ENCODE peak calls at places on chromosome 11, in nine cellular contexts. T is IMR-90; K is right atrium auricular region; P is CD8-positive, alpha-beta memory T cell; E is heart left ventricle; O is CD8-positive, alpha-beta T cell; X is psoas muscle; U is small intestine; R is ovary. F is an unnamed sample. For H3K9me3, the result is how much of the 10 kb centered on the place peaks cover.

GRCh38 chr11:31500560-31500959 is 8.9 kb downstream of the IMMP1L start:
- DNase-seq in T (peak), K (no peak), P (no peak), E (no peak), O (no peak), X (no peak), U (no peak), R (no peak), F (no peak)

GRCh38 chr11:1442163-1442562 is 44.4 kb downstream of the MOB2 start:
- DNase-seq in T (no peak), K (no peak), P (no peak), E (no peak), O (no peak), X (no peak), U (peak), R (no peak), F (no peak)

GRCh38 chr11:46362146-46363030 is 15.1 kb downstream of the DGKZ start:
- DNase-seq in T (no peak), K (no peak), P (no peak), E (no peak), O (no peak), X (no peak), U (no peak), R (no peak), F (no peak)

GRCh38 chr11:94196363-94196762 is 67.7 kb downstream of the PANX1 start:
- DNase-seq in T (peak), K (no peak), P (no peak), E (no peak), O (no peak), X (no peak), U (no peak), R (no peak), F (no peak)

GRCh38 chr11:61828629-61829407 is 718 bp downstream of the FADS2 start:
- DNase-seq in T (no peak), K (no peak), P (no peak), E (peak), O (peak), X (peak), U (peak), R (peak), F (no peak)

GRCh38 chr11:83072689-83073242 is 1.1 kb upstream of the RAB30 start:
- DNase-seq in T (no peak), K (no peak), P (no peak), E (no peak), O (no peak), X (no peak), U (no peak), R (no peak), F (no peak)

GRCh38 chr11:88604255-88604654 is 266.7 kb upstream of the CTSC start:
- DNase-seq in T (peak), K (no peak), P (no peak), E (no peak), O (no peak), X (no peak), U (no peak), R (no peak), F (no peak)

GRCh38 chr11:62880231-62880802 is 379 bp upstream of the SLC3A2 start:
- DNase-seq in T (peak), K (no peak), P (no peak), E (no peak), O (no peak), X (peak), U (no peak), R (peak), F (no peak)

GRCh38 chr11:34744511-34744910 is 123.6 kb downstream of the EHF start:
- DNase-seq in T (no peak), K (no peak), P (no peak), E (no peak), O (no peak), X (no peak), U (no peak), R (no peak), F (no peak)

GRCh38 chr11:123129920-123130319 is 65.1 kb downstream of the CLMP start:
- DNase-seq in T (peak), K (no peak), P (no peak), E (no peak), O (no peak), X (no peak), U (no peak), R (no peak), F (no peak)

GRCh38 chr11:117179048-117179999 is 781 bp downstream of the SIDT2 start:
- DNase-seq in T (no peak), K (peak), P (peak), E (no peak), O (peak), X (no peak), U (peak), R (peak), F (peak)

GRCh38 chr11:57230316-57230715 is 6.7 kb downstream of the APLNR start:
- DNase-seq in T (no peak), K (no peak), P (no peak), E (no peak), O (no peak), X (no peak), U (no peak), R (no peak), F (no peak)

GRCh38 chr11:10426475-10426874 is 28.6 kb upstream of the AMPD3 start:
- DNase-seq in T (peak), K (no peak), P (no peak), E (no peak), O (no peak), X (no peak), U (no peak), R (no peak), F (no peak)

GRCh38 chr11:97110376-97110775 is 720.6 kb downstream of the JRKL start:
- DNase-seq in T (no peak), K (no peak), P (no peak), E (no peak), O (no peak), X (no peak), U (no peak), R (no peak), F (no peak)

GRCh38 chr11:46554205-46555162 is 39.3 kb downstream of the AMBRA1 start:
- DNase-seq in T (peak), K (no peak), P (no peak), E (no peak), O (no peak), X (no peak), U (peak), R (no peak), F (no peak)

GRCh38 chr11:49995559-49995958 is 13.2 kb upstream of the OR4C12 start:
- DNase-seq in T (peak), K (no peak), P (no peak), E (peak), O (no peak), X (no peak), U (peak), R (no peak), F (peak)

GRCh38 chr11:1150769-1151365 is 6.9 kb upstream of the MUC5AC start:
- DNase-seq in T (peak), K (peak), P (no peak), E (no peak), O (no peak), X (peak), U (peak), R (peak), F (no peak)

GRCh38 chr11:18633256-18634139 is 644 bp downstream of the SPTY2D1 start:
- DNase-seq in T (peak), K (no peak), P (no peak), E (no peak), O (no peak), X (peak), U (peak), R (no peak), F (no peak)

GRCh38 chr11:75589933-75590332 is 27.9 kb downstream of the SERPINH1 start:
- DNase-seq in T (no peak), K (no peak), P (no peak), E (peak), O (no peak), X (no peak), U (no peak), R (no peak), F (no peak)

GRCh38 chr11:110077866-110078325 is 15.3 kb upstream of the ZC3H12C start:
- DNase-seq in T (peak), K (no peak), P (no peak), E (no peak), O (no peak), X (no peak), U (no peak), R (no peak), F (no peak)

DNA sequence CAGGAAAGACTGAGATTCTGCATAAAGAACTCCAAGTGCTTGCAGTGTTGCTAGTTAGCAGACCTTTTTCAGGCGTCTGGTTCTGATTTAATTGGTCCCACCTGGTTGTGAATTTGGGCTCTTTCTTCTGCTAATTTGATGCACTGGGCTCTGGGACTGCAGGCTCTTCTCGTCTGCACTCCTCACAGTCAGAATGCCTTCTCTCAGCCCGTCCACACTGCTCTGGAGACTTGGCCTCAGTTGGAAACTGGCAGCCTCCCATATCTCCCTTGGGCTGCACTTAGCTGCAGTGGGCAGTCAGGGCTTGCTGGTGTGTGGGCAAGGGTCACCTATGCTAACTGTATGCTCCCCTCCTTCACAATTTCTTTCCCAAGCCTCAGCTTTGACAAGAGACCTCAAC is 1.5 kb downstream of the TRIM6 start:
- DNase-seq in T (no peak), K (no peak), P (no peak), E (no peak), O (no peak), X (no peak), U (no peak), R (no peak), F (no peak)
- H3K27ac ChIP-seq in T (no peak), K (no peak), P (no peak), E (no peak), O (no peak), X (no peak), U (no peak), R (no peak), F (no peak)

GRCh38 chr11:2644844-2645778 is 54.7 kb downstream of the KCNQ1OT1 start:
- DNase-seq in T (no peak), K (no peak), P (no peak), E (no peak), O (no peak), X (no peak), U (no peak), R (no peak), F (no peak)
- H3K9me3 ChIP-seq in T (under half), K (under half), P (under half), E (half or more), O (under half), X (half or more), U (under half), R (under half), F (under half)

GRCh38 chr11:36289226-36289852 is at the start of gene COMMD9:
- DNase-seq in T (peak), K (peak), P (peak), E (peak), O (peak), X (peak), U (peak), R (peak), F (peak)
- H3K4me3 ChIP-seq in T (peak), K (peak), P (peak), E (peak), O (peak), X (peak), U (peak), R (peak), F (peak)

GRCh38 chr11:7514099-7514725 is 413 bp downstream of the PPFIBP2 start:
- DNase-seq in T (no peak), K (no peak), P (peak), E (peak), O (no peak), X (peak), U (peak), R (peak), F (no peak)
- H3K27ac ChIP-seq in T (no peak), K (peak), P (no peak), E (peak), O (peak), X (peak), U (peak), R (peak), F (peak)

DNA sequence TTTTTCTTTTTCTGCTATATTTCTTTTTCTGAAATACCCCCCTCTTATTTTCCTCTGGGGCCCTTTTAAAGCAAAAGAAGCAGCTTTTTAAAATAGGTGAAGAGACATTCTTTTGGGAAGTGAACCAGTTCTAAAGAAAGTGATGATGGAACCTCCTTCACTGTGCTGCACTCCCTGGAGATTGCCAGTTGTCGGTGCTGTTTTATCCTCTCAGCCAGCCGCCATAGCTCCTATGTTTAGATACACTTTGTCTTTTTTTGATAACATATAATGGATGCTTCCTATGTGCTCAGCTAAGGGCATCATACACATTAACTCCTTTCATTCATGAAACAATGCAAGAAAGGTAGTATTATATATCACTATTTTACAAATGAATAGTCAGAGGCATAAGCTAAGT is 14.0 kb downstream of the CFAP300 start:
- DNase-seq in T (peak), K (no peak), P (no peak), E (no peak), O (no peak), X (no peak), U (no peak), R (no peak), F (no peak)
- H3K9me3 ChIP-seq in T (under half), K (under half), P (under half), E (under half), O (under half), X (under half), U (under half), R (under half), F (under half)

GRCh38 chr11:35945137-35945518 is 1.3 kb downstream of the LDLRAD3 start:
- DNase-seq in T (no peak), K (no peak), P (no peak), E (no peak), O (no peak), X (no peak), U (no peak), R (peak), F (no peak)
- H3K4me3 ChIP-seq in T (no peak), K (no peak), P (no peak), E (peak), O (no peak), X (peak), U (no peak), R (peak), F (no peak)

GRCh38 chr11:103601230-103601846 is 435.1 kb upstream of the DDI1 start:
- DNase-seq in T (peak), K (no peak), P (no peak), E (peak), O (no peak), X (no peak), U (peak), R (no peak), F (no peak)

GRCh38 chr11:103602846-103603245 is 433.6 kb upstream of the DDI1 start:
- DNase-seq in T (no peak), K (no peak), P (no peak), E (no peak), O (no peak), X (no peak), U (no peak), R (no peak), F (no peak)

GRCh38 chr11:103608566-103608965 is 427.9 kb upstream of the DDI1 start:
- DNase-seq in T (peak), K (no peak), P (no peak), E (no peak), O (no peak), X (no peak), U (no peak), R (no peak), F (no peak)

GRCh38 chr11:103609117-103610066 is 427.0 kb upstream of the DDI1 start:
- DNase-seq in T (peak), K (no peak), P (no peak), E (no peak), O (no peak), X (no peak), U (no peak), R (no peak), F (no peak)

GRCh38 chr11:103604310-103604709 is 432.1 kb upstream of the DDI1 start:
- DNase-seq in T (no peak), K (no peak), P (no peak), E (no peak), O (no peak), X (no peak), U (no peak), R (no peak), F (no peak)
- H3K27ac ChIP-seq in T (no peak), K (no peak), P (no peak), E (no peak), O (no peak), X (no peak), U (no peak), R (no peak), F (no peak)

DNA sequence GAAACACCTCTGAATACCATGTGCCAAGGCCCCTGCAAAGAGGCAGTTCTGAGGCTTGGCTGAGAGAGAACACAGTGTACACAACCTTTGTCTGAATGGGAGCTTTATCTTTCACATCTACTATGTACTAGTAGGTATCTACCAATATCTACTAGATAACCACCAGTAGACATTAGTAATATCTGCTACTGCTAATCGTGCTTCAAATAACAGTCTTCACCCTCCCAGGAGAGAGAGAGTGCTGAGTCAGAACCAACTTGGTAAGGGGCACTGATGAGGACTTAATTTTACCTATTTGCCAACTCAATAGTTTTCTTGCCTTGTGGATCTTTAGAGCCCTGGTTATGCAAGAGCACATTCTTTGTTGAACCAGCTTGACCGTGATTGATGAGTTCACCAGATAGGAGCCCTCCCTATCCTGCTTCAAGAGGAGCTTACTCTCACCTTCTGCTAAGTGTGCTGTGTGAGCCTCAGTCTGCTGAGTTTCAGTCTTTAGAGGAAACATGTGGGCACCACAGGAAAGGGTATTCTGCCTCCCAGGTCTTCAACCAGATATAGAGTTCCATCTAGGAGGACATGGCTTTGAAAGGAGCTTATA is 967.5 kb downstream of the NTM start:
- DNase-seq in T (no peak), K (no peak), P (no peak), E (no peak), O (no peak), X (no peak), U (no peak), R (no peak), F (no peak)
- H3K9me3 ChIP-seq in T (under half), K (under half), P (under half), E (under half), O (under half), X (under half), U (under half), R (under half), F (under half)

GRCh38 chr11:65354265-65355012 is at the start of gene TIGD3:
- DNase-seq in T (peak), K (peak), P (peak), E (peak), O (peak), X (peak), U (peak), R (peak), F (peak)
- H3K4me3 ChIP-seq in T (peak), K (peak), P (peak), E (peak), O (peak), X (peak), U (peak), R (peak), F (peak)

F was measured in effector memory CD4-positive, alpha-beta T cell.